ENCODE peak calls at places on chromosomes 11 and 22, in nine cellular contexts. One of them, this sample, is unnamed.

GRCh38 chr11:67520856-67521824 is 2.1 kb downstream of the CABP2 start:
- DNase-seq in colonic mucosa: no peak
- DNase-seq in PC-3: no peak
- DNase-seq in WERI-Rb-1: no peak
- DNase-seq in pancreas: no peak
- DNase-seq in upper lobe of right lung: no peak
- DNase-seq in lung: no peak
- DNase-seq in keratinocyte: no peak
- DNase-seq in right lobe of liver: peak
- DNase-seq in this sample: no peak

GRCh38 chr11:43790444-43790794 is 90.2 kb upstream of the ALKBH3 start:
- DNase-seq in colonic mucosa: no peak
- DNase-seq in PC-3: peak
- DNase-seq in WERI-Rb-1: no peak
- DNase-seq in pancreas: no peak
- DNase-seq in upper lobe of right lung: no peak
- DNase-seq in lung: no peak
- DNase-seq in keratinocyte: no peak
- DNase-seq in right lobe of liver: no peak
- DNase-seq in this sample: no peak

GRCh38 chr22:43931771-43932170 is 8.2 kb downstream of the PNPLA3 start:
- DNase-seq in colonic mucosa: no peak
- DNase-seq in PC-3: no peak
- DNase-seq in WERI-Rb-1: no peak
- DNase-seq in pancreas: no peak
- DNase-seq in upper lobe of right lung: no peak
- DNase-seq in lung: no peak
- DNase-seq in keratinocyte: no peak
- DNase-seq in right lobe of liver: no peak
- DNase-seq in this sample: no peak

GRCh38 chr11:27201454-27202302 is 161.1 kb downstream of the BBOX1 start:
- DNase-seq in colonic mucosa: peak
- DNase-seq in PC-3: peak
- DNase-seq in WERI-Rb-1: peak
- DNase-seq in pancreas: peak
- DNase-seq in upper lobe of right lung: no peak
- DNase-seq in lung: peak
- DNase-seq in keratinocyte: peak
- DNase-seq in right lobe of liver: peak
- DNase-seq in this sample: peak

GRCh38 chr11:77198440-77198849 is 70.4 kb downstream of the MYO7A start:
- DNase-seq in colonic mucosa: no peak
- DNase-seq in PC-3: peak
- DNase-seq in WERI-Rb-1: peak
- DNase-seq in pancreas: peak
- DNase-seq in upper lobe of right lung: peak
- DNase-seq in lung: no peak
- DNase-seq in keratinocyte: no peak
- DNase-seq in right lobe of liver: peak
- DNase-seq in this sample: no peak

GRCh38 chr11:14312736-14313438 is 46.1 kb downstream of the RRAS2 start:
- DNase-seq in colonic mucosa: no peak
- DNase-seq in PC-3: peak
- DNase-seq in WERI-Rb-1: no peak
- DNase-seq in pancreas: no peak
- DNase-seq in upper lobe of right lung: no peak
- DNase-seq in lung: no peak
- DNase-seq in keratinocyte: no peak
- DNase-seq in right lobe of liver: no peak
- DNase-seq in this sample: no peak

GRCh38 chr11:102194983-102195382 is 84.7 kb downstream of the YAP1 start:
- DNase-seq in colonic mucosa: no peak
- DNase-seq in PC-3: no peak
- DNase-seq in WERI-Rb-1: no peak
- DNase-seq in pancreas: no peak
- DNase-seq in upper lobe of right lung: no peak
- DNase-seq in lung: no peak
- DNase-seq in keratinocyte: no peak
- DNase-seq in right lobe of liver: no peak
- DNase-seq in this sample: no peak

GRCh38 chr11:112580864-112581263 is 320.2 kb upstream of the PLET1 start:
- DNase-seq in colonic mucosa: no peak
- DNase-seq in PC-3: no peak
- DNase-seq in WERI-Rb-1: no peak
- DNase-seq in pancreas: no peak
- DNase-seq in upper lobe of right lung: no peak
- DNase-seq in lung: no peak
- DNase-seq in keratinocyte: no peak
- DNase-seq in right lobe of liver: no peak
- DNase-seq in this sample: no peak

GRCh38 chr11:112968988-112969714 is 7.9 kb downstream of the NCAM1 start:
- DNase-seq in colonic mucosa: no peak
- DNase-seq in PC-3: no peak
- DNase-seq in WERI-Rb-1: no peak
- DNase-seq in pancreas: no peak
- DNase-seq in upper lobe of right lung: no peak
- DNase-seq in lung: no peak
- DNase-seq in keratinocyte: no peak
- DNase-seq in right lobe of liver: no peak
- DNase-seq in this sample: no peak

GRCh38 chr11:12126352-12127019 is 16.1 kb downstream of the MICAL2 start:
- DNase-seq in colonic mucosa: no peak
- DNase-seq in PC-3: peak
- DNase-seq in WERI-Rb-1: no peak
- DNase-seq in pancreas: no peak
- DNase-seq in upper lobe of right lung: peak
- DNase-seq in lung: peak
- DNase-seq in keratinocyte: no peak
- DNase-seq in right lobe of liver: no peak
- DNase-seq in this sample: no peak

GRCh38 chr11:70555092-70555491 is 156.8 kb downstream of the CTTN start:
- DNase-seq in colonic mucosa: no peak
- DNase-seq in PC-3: no peak
- DNase-seq in WERI-Rb-1: no peak
- DNase-seq in pancreas: no peak
- DNase-seq in upper lobe of right lung: no peak
- DNase-seq in lung: no peak
- DNase-seq in keratinocyte: no peak
- DNase-seq in right lobe of liver: no peak
- DNase-seq in this sample: no peak

GRCh38 chr11:128271401-128271800 is 316.0 kb downstream of the ETS1 start:
- DNase-seq in colonic mucosa: no peak
- DNase-seq in PC-3: no peak
- DNase-seq in WERI-Rb-1: no peak
- DNase-seq in pancreas: no peak
- DNase-seq in upper lobe of right lung: no peak
- DNase-seq in lung: no peak
- DNase-seq in keratinocyte: no peak
- DNase-seq in right lobe of liver: no peak
- DNase-seq in this sample: no peak

DNA sequence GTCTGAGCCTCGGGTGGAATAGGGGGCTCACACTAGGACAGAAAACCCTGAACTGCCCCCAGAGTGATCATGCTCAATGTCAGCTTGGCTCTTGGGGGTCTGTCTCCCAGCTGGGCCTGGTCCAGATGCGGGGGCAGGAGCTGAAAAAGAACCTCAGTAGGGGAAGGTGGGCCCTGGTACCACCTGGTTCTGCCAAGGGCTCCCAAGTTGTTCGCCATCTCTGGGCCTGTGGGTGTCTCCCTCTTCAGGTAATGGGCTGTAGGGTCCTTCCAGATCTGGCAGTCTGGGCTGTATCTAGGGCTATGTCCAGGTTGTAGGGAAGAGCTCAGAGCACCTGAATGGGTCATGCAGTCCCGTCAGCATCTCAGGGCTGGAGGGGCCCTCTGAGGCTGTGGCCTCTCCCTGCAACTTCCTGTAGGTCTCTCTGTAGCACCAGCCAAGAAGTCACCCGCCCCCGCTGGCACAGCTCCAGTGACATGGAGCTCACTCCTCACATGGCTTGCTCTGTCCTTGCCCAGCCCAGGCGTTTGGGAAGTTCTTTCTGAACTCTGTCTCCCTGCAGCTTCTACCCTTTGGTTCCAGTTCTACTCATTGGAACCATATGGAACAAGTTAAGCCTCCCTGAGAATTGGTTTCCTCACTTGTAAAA is 33.0 kb upstream of the SOX10 start:
- DNase-seq in colonic mucosa: peak
- DNase-seq in PC-3: no peak
- DNase-seq in WERI-Rb-1: no peak
- DNase-seq in pancreas: peak
- DNase-seq in upper lobe of right lung: peak
- DNase-seq in lung: peak
- DNase-seq in keratinocyte: no peak
- DNase-seq in right lobe of liver: peak
- DNase-seq in this sample: peak
- H3K27ac ChIP-seq in colonic mucosa: no peak
- H3K27ac ChIP-seq in PC-3: no peak
- H3K27ac ChIP-seq in WERI-Rb-1: no peak
- H3K27ac ChIP-seq in pancreas: no peak
- H3K27ac ChIP-seq in upper lobe of right lung: peak
- H3K27ac ChIP-seq in lung: no peak
- H3K27ac ChIP-seq in keratinocyte: no peak
- H3K27ac ChIP-seq in right lobe of liver: no peak
- H3K27ac ChIP-seq in this sample: peak

DNA sequence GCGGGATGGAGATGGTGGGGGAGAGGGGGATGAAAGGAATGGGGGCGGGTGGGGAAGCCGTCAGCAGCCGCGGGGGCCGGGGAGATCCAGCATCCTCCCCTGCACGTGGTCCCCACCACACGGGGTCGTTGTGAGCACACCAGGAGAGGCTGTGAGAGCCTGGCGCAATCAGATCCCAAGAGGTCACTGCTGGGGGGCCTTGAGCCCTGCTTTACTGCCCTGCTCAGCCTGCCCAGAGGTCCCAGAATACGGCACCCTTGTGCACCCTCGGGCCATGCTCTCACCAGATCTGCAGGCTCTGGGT is 7.4 kb downstream of the CABP7 start:
- DNase-seq in colonic mucosa: peak
- DNase-seq in PC-3: no peak
- DNase-seq in WERI-Rb-1: peak
- DNase-seq in pancreas: no peak
- DNase-seq in upper lobe of right lung: peak
- DNase-seq in lung: no peak
- DNase-seq in keratinocyte: no peak
- DNase-seq in right lobe of liver: no peak
- DNase-seq in this sample: peak
- TF ChIP-seq CTCF in colonic mucosa: no peak
- TF ChIP-seq CTCF in PC-3: peak
- TF ChIP-seq CTCF in WERI-Rb-1: peak
- TF ChIP-seq CTCF in pancreas: no peak
- TF ChIP-seq CTCF in upper lobe of right lung: peak
- TF ChIP-seq CTCF in lung: no peak
- TF ChIP-seq CTCF in keratinocyte: no peak
- TF ChIP-seq CTCF in right lobe of liver: peak
- TF ChIP-seq CTCF in this sample: peak

DNA sequence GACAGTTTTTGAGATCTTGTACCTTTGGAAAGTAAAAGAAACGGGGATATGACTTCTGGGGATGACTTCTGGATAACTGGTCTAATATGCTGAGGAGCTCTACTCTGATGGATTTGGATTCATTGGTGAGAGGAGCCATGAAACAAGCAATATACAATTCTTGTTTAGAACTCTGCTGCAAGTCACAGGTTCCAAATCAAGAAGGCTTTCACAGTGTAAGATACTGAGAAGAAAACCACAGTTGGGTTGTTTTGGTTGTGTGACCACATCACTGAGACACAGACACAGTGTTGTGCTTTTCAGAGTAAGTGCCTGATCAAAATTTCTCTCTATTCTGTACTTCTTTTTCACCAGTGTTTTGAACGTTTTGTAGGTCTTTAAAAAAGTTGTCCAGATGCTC is 13.1 kb upstream of the UCP2 start:
- DNase-seq in colonic mucosa: no peak
- DNase-seq in PC-3: no peak
- DNase-seq in WERI-Rb-1: no peak
- DNase-seq in pancreas: no peak
- DNase-seq in upper lobe of right lung: no peak
- DNase-seq in lung: no peak
- DNase-seq in keratinocyte: no peak
- DNase-seq in right lobe of liver: no peak
- DNase-seq in this sample: no peak
- H3K27ac ChIP-seq in colonic mucosa: peak
- H3K27ac ChIP-seq in PC-3: peak
- H3K27ac ChIP-seq in WERI-Rb-1: no peak
- H3K27ac ChIP-seq in pancreas: no peak
- H3K27ac ChIP-seq in upper lobe of right lung: peak
- H3K27ac ChIP-seq in lung: no peak
- H3K27ac ChIP-seq in keratinocyte: no peak
- H3K27ac ChIP-seq in right lobe of liver: no peak
- H3K27ac ChIP-seq in this sample: no peak

GRCh38 chr11:33532720-33533119 is 167.9 kb downstream of the C11orf91 start:
- DNase-seq in colonic mucosa: no peak
- DNase-seq in PC-3: no peak
- DNase-seq in WERI-Rb-1: no peak
- DNase-seq in pancreas: no peak
- DNase-seq in upper lobe of right lung: no peak
- DNase-seq in lung: no peak
- DNase-seq in keratinocyte: no peak
- DNase-seq in right lobe of liver: no peak
- DNase-seq in this sample: no peak

GRCh38 chr11:33530824-33531223 is 169.8 kb downstream of the C11orf91 start:
- DNase-seq in colonic mucosa: no peak
- DNase-seq in PC-3: peak
- DNase-seq in WERI-Rb-1: no peak
- DNase-seq in pancreas: no peak
- DNase-seq in upper lobe of right lung: no peak
- DNase-seq in lung: no peak
- DNase-seq in keratinocyte: no peak
- DNase-seq in right lobe of liver: no peak
- DNase-seq in this sample: no peak

GRCh38 chr11:33531743-33532181 is 168.9 kb downstream of the C11orf91 start:
- DNase-seq in colonic mucosa: no peak
- DNase-seq in PC-3: no peak
- DNase-seq in WERI-Rb-1: no peak
- DNase-seq in pancreas: no peak
- DNase-seq in upper lobe of right lung: no peak
- DNase-seq in lung: no peak
- DNase-seq in keratinocyte: no peak
- DNase-seq in right lobe of liver: no peak
- DNase-seq in this sample: no peak

GRCh38 chr11:33533668-33534067 is 167.0 kb downstream of the C11orf91 start:
- DNase-seq in colonic mucosa: no peak
- DNase-seq in PC-3: peak
- DNase-seq in WERI-Rb-1: no peak
- DNase-seq in pancreas: no peak
- DNase-seq in upper lobe of right lung: no peak
- DNase-seq in lung: no peak
- DNase-seq in keratinocyte: no peak
- DNase-seq in right lobe of liver: no peak
- DNase-seq in this sample: no peak

DNA sequence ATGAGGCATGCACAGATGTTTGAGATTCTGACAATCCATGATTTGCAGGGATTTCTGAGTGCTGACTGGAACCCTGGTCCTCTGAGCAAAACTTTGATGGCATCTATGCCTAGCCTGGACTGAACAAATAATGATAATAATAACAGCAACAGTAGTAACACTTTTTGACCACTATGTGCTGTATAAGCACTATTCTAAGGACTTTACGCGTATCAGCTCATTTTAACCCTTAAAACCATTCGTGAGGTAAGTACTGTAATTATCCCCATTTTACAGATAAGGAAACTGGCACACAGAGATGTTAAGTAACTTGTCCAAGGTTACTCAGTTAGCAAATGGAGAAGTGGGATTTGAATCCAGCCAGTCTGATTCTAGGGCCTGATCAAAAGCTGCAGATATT is 168.4 kb downstream of the C11orf91 start:
- DNase-seq in colonic mucosa: no peak
- DNase-seq in PC-3: no peak
- DNase-seq in WERI-Rb-1: no peak
- DNase-seq in pancreas: no peak
- DNase-seq in upper lobe of right lung: no peak
- DNase-seq in lung: no peak
- DNase-seq in keratinocyte: no peak
- DNase-seq in right lobe of liver: no peak
- DNase-seq in this sample: no peak
- TF ChIP-seq CTCF in colonic mucosa: no peak
- TF ChIP-seq CTCF in PC-3: no peak
- TF ChIP-seq CTCF in WERI-Rb-1: no peak
- TF ChIP-seq CTCF in pancreas: no peak
- TF ChIP-seq CTCF in upper lobe of right lung: no peak
- TF ChIP-seq CTCF in lung: no peak
- TF ChIP-seq CTCF in keratinocyte: no peak
- TF ChIP-seq CTCF in right lobe of liver: no peak
- TF ChIP-seq CTCF in this sample: no peak

This sample was measured in left ventricle myocardium inferior.